ENCODE peak calls at places on chromosomes 2 and 18, in seven cellular contexts. G is transverse colon, M is HCT116, U is sigmoid colon, J is stomach, B is prostate gland, K is K562. Y is an unnamed sample. For H3K4me1, the result is how much of the 10 kb centered on the place peaks cover.

GRCh38 chr2:130720036-130720435 is 8.8 kb upstream of the GPR148 start:
- DNase-seq in M (no peak), K (no peak), J (no peak), G (peak), B (no peak), U (no peak), Y (no peak)

GRCh38 chr18:42183746-42184145 is 228.7 kb downstream of the PIK3C3 start:
- DNase-seq in M (no peak), G (no peak), U (no peak), B (no peak), J (no peak), K (no peak), Y (no peak)

GRCh38 chr2:186848873-186849578 is at the start of gene ZSWIM2:
- DNase-seq in K (no peak), M (no peak), B (peak), U (peak), J (peak), G (peak), Y (peak)

GRCh38 chr18:70181015-70181414 is 24.5 kb downstream of the RTTN start:
- DNase-seq in U (no peak), G (no peak), M (peak), K (no peak), J (no peak), B (no peak), Y (no peak)

GRCh38 chr2:205629021-205629817 is 53.1 kb upstream of the NRP2 start:
- DNase-seq in U (no peak), M (no peak), J (no peak), B (no peak), G (no peak), K (no peak), Y (no peak)

GRCh38 chr2:226424971-226425370 is 374.6 kb downstream of the IRS1 start:
- DNase-seq in B (no peak), K (no peak), M (no peak), U (no peak), J (no peak), G (no peak), Y (no peak)

GRCh38 chr18:57555134-57555533 is 31.4 kb downstream of the FECH start:
- DNase-seq in J (no peak), B (no peak), M (no peak), G (no peak), K (no peak), U (no peak), Y (no peak)

GRCh38 chr2:84899181-84899580 is 6.3 kb upstream of the TMSB10 start:
- DNase-seq in B (no peak), K (no peak), G (no peak), J (no peak), U (peak), M (no peak), Y (no peak)

GRCh38 chr2:101121174-101121573 is 30.0 kb downstream of the TBC1D8 start:
- DNase-seq in J (peak), M (no peak), U (no peak), B (no peak), K (no peak), G (peak), Y (no peak)

DNA sequence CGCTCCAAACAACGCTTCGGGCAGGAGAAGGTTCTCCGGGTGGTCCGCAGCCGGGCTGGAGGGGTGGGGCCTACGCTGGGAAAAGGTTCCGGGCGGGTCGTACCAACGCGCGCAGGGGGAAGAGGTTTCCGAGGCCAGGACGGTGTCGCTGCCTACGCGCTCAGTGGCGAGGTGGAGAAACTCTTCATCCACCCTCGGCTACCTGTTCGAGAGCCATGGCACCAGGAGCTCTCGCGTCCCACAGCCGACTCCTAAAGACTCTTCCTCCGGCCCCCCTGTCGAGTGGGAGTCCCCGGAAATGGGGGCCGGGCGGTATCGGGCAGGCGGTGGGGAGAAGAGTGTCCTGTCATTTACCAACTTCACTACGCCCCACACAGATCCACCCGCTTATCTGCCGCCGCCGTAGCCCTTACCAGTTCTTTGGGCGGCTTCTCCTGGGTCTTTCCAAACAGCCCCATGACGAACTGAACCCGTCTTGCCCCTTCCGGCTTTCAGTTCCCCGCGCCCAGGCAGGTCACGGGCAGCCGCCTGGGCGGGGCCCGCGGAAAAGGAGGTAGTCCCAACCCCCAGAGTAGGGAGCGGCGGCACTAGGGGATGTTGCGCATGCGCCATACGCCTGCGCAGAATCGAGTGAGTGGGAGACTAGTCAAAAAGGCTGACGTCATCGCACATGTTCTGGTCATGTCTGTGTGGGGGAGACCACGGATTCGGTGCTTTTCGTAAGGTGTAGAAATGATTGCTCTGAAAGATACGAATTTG is at the start of gene CHMP3:
- DNase-seq in B (peak), U (peak), M (peak), J (peak), G (peak), K (peak), Y (peak)
- TF ChIP-seq POLR2AphosphoS5 in B (peak), U (peak), M (peak), J (peak), G (peak), K (peak), Y (peak)

GRCh38 chr2:15842771-15843666 is 97.3 kb upstream of the MYCN start:
- DNase-seq in J (no peak), G (no peak), B (no peak), M (no peak), U (no peak), K (no peak), Y (no peak)
- H3K27ac ChIP-seq in J (no peak), G (no peak), B (no peak), M (no peak), U (no peak), K (no peak), Y (no peak)

GRCh38 chr2:892401-892800 is 58.2 kb upstream of the SNTG2 start:
- DNase-seq in J (no peak), B (peak), M (no peak), G (no peak), U (no peak), K (no peak), Y (no peak)
- H3K4me1 ChIP-seq in J (under half), B (under half), M (under half), G (under half), U (under half), K (under half), Y (under half)

GRCh38 chr2:61536723-61537581 is 1.2 kb downstream of the XPO1 start:
- DNase-seq in U (peak), K (peak), B (peak), M (peak), G (peak), J (peak), Y (peak)
- TF ChIP-seq POLR2AphosphoS5 in U (peak), K (peak), B (peak), M (peak), G (peak), J (peak), Y (peak)

GRCh38 chr18:75828379-75828778 is 400.9 kb upstream of the SMIM21 start:
- DNase-seq in M (no peak), K (no peak), U (no peak), J (no peak), B (no peak), G (no peak), Y (no peak)

GRCh38 chr18:75831960-75832359 is 404.5 kb upstream of the SMIM21 start:
- DNase-seq in J (no peak), G (no peak), K (no peak), U (no peak), M (no peak), B (no peak), Y (no peak)

GRCh38 chr18:75830848-75831247 is 403.3 kb upstream of the SMIM21 start:
- DNase-seq in M (no peak), B (no peak), J (no peak), U (no peak), G (no peak), K (no peak), Y (no peak)

GRCh38 chr18:75824661-75825060 is 397.2 kb upstream of the SMIM21 start:
- DNase-seq in M (no peak), J (no peak), K (no peak), G (no peak), U (no peak), B (no peak), Y (no peak)

DNA sequence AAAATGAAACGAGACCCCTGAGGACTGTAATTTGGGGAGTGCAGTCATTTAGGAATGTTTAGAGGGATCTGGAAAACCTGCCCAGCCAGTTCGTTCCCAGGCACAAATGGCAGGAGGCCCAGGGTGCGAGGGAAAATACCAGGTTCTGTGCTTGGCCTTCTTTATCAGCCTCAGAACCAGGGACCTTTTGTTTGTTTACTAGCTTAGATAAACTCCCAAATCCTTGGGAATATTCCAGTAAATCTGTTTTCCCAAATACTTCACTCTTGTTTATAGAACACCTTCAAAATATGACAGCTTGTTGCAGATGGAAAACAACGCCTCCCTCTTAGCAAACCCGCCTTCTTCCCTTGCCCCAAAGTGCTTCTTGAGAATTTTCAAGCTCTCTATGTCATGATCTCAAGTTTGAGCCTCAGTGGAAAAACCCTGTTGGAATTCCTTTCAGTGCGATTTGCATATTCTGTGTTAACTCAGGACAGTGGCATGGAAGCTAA is 400.3 kb upstream of the SMIM21 start:
- DNase-seq in M (no peak), K (no peak), J (no peak), G (no peak), B (no peak), U (no peak), Y (no peak)
- H3K27ac ChIP-seq in M (no peak), K (no peak), J (no peak), G (peak), B (no peak), U (peak), Y (no peak)

GRCh38 chr2:40033781-40034180 is 254.7 kb upstream of the THUMPD2 start:
- DNase-seq in K (no peak), U (no peak), G (no peak), M (no peak), B (no peak), J (no peak), Y (no peak)
- H3K4me1 ChIP-seq in K (under half), U (under half), G (under half), M (under half), B (under half), J (under half), Y (under half)

DNA sequence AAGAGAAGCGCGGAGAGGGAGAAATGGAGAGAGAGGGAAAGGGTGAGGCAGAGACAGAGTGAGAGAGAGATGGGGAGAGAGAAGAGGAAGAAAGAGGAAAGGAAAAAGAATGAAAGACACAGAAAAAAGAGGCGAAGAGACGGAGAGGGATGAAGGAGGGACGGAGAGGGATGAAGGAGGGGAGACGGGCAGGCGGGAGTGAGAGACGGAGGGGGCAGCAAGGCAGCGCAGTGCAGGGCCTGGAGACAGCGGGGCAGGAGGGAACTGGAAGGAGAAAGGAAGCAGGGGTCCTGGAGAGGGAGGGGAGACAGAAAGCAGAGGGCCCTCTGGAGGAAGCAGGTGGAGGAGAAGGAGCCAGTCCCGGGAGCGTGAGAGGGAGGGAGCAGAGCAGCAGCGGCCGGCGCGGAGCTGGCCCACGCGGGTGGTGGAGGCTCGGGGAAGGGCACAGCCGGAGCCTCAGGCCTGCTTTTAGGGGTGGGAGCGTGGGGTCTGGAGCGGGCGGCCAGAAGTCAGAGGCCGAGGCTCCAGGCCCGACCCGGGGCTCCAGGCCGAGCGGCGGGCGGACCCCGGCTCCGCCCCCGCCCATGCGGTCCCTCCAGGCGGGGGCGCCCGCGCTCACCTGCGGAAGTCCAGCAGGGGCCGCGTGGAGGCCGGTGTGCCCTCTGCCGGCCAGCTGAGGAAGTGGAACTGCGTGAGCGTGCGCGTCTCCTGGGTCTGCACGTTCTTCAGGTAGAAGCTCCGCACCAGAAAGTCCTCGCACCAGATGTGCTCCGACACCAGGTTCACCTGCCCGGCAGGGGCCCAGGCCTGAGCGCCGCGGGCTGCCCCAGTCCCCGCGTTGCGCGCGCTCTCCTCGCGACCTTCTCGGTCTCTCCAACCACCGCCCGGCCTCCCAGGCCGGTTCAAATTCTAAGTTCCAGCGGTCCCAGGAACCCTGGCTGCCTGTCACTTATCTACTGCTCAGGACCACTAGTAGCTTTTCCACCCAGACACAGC is 14.5 kb downstream of the PTPRN start:
- DNase-seq in K (peak), J (peak), G (peak), B (peak), U (peak), M (peak), Y (peak)
- TF ChIP-seq POLR2AphosphoS5 in K (peak), J (peak), G (peak), B (peak), U (peak), M (peak), Y (peak)

GRCh38 chr2:233012301-233012971 is 620 bp downstream of the NGEF start:
- DNase-seq in B (no peak), G (peak), K (no peak), J (peak), M (no peak), U (no peak), Y (peak)
- H3K27ac ChIP-seq in B (no peak), G (peak), K (no peak), J (peak), M (no peak), U (no peak), Y (peak)

DNA sequence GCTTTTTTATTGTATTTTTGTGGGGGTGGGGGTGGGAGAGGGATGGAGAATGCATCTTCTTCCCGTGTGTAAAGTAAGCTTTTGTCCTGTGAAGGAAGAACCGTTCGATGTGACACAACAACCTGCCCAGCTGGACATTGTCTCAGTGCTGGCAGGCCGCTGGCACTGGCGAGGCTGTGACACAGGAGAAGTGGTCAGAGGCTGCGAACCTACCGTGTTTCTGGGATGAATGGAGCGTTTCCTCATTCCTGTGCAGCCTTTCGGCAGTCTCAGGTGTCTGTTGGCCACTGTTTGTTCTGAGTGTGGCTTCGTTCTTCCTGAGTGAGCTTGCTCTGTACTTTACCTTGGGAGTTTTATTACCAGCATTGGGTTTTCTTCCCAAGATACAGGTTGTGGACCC is 8.0 kb downstream of the RAMP1 start:
- DNase-seq in M (no peak), G (no peak), J (no peak), K (no peak), U (peak), B (no peak), Y (peak)
- H3K4me1 ChIP-seq in M (half or more), G (under half), J (under half), K (under half), U (half or more), B (under half), Y (under half)

Y was measured in spleen.